ENCODE peak calls at places on chromosome X, in nine cellular contexts. A is stimulated activated CD8-positive, alpha-beta memory T cell treated with anti-CD3 and anti-CD28 coated beads, Interleukin-15, amount 100 ng/mL, for 1 hour; B is stimulated activated CD4-positive, alpha-beta T cell treated with anti-CD3 and anti-CD28 coated beads, Interleukin-15, amount 100 ng/mL, for 24 hours; V is HS-27A; K is ureter; C is heart left ventricle; M is choroid plexus epithelial cell; S is T-helper 1 cell; Z is LoVo. L is an unnamed sample.

GRCh38 chrX:8738588-8739189 is 6.8 kb upstream of the ANOS1 start:
- DNase-seq in K (no peak), M (peak), V (no peak), B (peak), Z (peak), A (no peak), C (no peak), S (no peak), L (no peak)

GRCh38 chrX:46750829-46751228 is 8.1 kb downstream of the SLC9A7 start:
- DNase-seq in S (no peak), M (no peak), A (no peak), Z (no peak), B (no peak), V (no peak), K (no peak), C (no peak), L (no peak)

GRCh38 chrX:1535241-1536041 is 1.5 kb downstream of the P2RY8 start:
- DNase-seq in C (no peak), V (no peak), M (no peak), B (peak), S (no peak), K (peak), Z (no peak), A (no peak), L (peak)

GRCh38 chrX:39852496-39852895 is 245.3 kb downstream of the BCOR start:
- DNase-seq in A (no peak), S (no peak), Z (no peak), K (no peak), V (no peak), B (no peak), M (no peak), C (no peak), L (no peak)

GRCh38 chrX:13826770-13827169 is 9.9 kb upstream of the GPM6B start:
- DNase-seq in V (no peak), K (no peak), C (no peak), M (no peak), Z (no peak), B (no peak), S (no peak), A (no peak), L (no peak)

GRCh38 chrX:149937881-149938426 is 337 bp downstream of the EOLA2 start:
- DNase-seq in K (peak), C (no peak), B (peak), M (no peak), V (no peak), Z (no peak), A (no peak), S (peak), L (no peak)

GRCh38 chrX:4909245-4909830 is 1195.9 kb upstream of the PRKX start:
- DNase-seq in Z (no peak), K (no peak), A (no peak), B (no peak), V (no peak), C (no peak), S (no peak), M (no peak), L (no peak)

GRCh38 chrX:21723097-21723496 is 34.8 kb downstream of the SMPX start:
- DNase-seq in A (no peak), K (no peak), V (no peak), S (no peak), Z (no peak), M (no peak), C (no peak), B (no peak), L (no peak)

GRCh38 chrX:12007881-12008280 is 130.4 kb upstream of the FRMPD4 start:
- DNase-seq in V (peak), Z (peak), S (no peak), M (peak), K (no peak), B (peak), A (no peak), C (no peak), L (no peak)

GRCh38 chrX:138287200-138287865 is 424.2 kb downstream of the FGF13 start:
- DNase-seq in S (no peak), K (no peak), B (no peak), M (no peak), A (no peak), V (no peak), Z (no peak), C (no peak), L (no peak)

GRCh38 chrX:38560776-38561125 is 591 bp upstream of the TSPAN7 start:
- DNase-seq in B (no peak), M (no peak), K (no peak), Z (no peak), S (no peak), A (no peak), C (no peak), V (no peak), L (no peak)